ENCODE peak calls at places on chromosome 17, in four cellular contexts. One of them, this sample, is unnamed.

GRCh38 chr17:2253362-2253761 is 50.2 kb downstream of the SMG6 start:
- DNase-seq in GM06990: no peak
- DNase-seq in IMR-90: no peak
- DNase-seq in ascending aorta: no peak
- DNase-seq in this sample: no peak

GRCh38 chr17:40399185-40399584 is 18.5 kb downstream of the TOP2A start:
- DNase-seq in IMR-90: peak; percentile 74
- DNase-seq in GM06990: no peak
- DNase-seq in ascending aorta: no peak
- DNase-seq in this sample: no peak

GRCh38 chr17:69523252-69523861 is 108.9 kb downstream of the MAP2K6 start:
- DNase-seq in GM06990: no peak
- DNase-seq in IMR-90: peak; percentile 64
- DNase-seq in ascending aorta: no peak
- DNase-seq in this sample: no peak

GRCh38 chr17:3009411-3009920 is 53.9 kb downstream of the OR1D5 start:
- DNase-seq in GM06990: no peak
- DNase-seq in ascending aorta: no peak
- DNase-seq in IMR-90: no peak
- DNase-seq in this sample: no peak

GRCh38 chr17:42459256-42459982 is 741 bp downstream of the ATP6V0A1 start:
- DNase-seq in GM06990: no peak
- DNase-seq in ascending aorta: no peak
- DNase-seq in IMR-90: peak; percentile 69
- DNase-seq in this sample: peak; percentile 46

GRCh38 chr17:2376107-2376506 is 24.8 kb downstream of the MNT start:
- DNase-seq in IMR-90: no peak
- DNase-seq in ascending aorta: no peak
- DNase-seq in GM06990: no peak
- DNase-seq in this sample: no peak

GRCh38 chr17:65529761-65530157 is 31.7 kb downstream of the AXIN2 start:
- DNase-seq in IMR-90: no peak
- DNase-seq in GM06990: no peak
- DNase-seq in ascending aorta: no peak
- DNase-seq in this sample: no peak

GRCh38 chr17:50365649-50366393 is 7.2 kb downstream of the MRPL27 start:
- DNase-seq in IMR-90: no peak
- DNase-seq in ascending aorta: no peak
- DNase-seq in GM06990: no peak
- DNase-seq in this sample: no peak

GRCh38 chr17:80337195-80337895 is 76.7 kb downstream of the RNF213 start:
- DNase-seq in GM06990: no peak
- DNase-seq in IMR-90: no peak
- DNase-seq in ascending aorta: no peak
- DNase-seq in this sample: no peak

GRCh38 chr17:34370997-34371395 is 8.0 kb upstream of the CCL1 start:
- DNase-seq in ascending aorta: no peak
- DNase-seq in GM06990: no peak
- DNase-seq in IMR-90: peak; percentile 12
- DNase-seq in this sample: no peak

GRCh38 chr17:66850692-66851091 is 15.8 kb downstream of the CACNG5 start:
- DNase-seq in ascending aorta: no peak
- DNase-seq in GM06990: no peak
- DNase-seq in IMR-90: no peak
- DNase-seq in this sample: no peak

GRCh38 chr17:34452769-34453168 is 89.7 kb upstream of the CCL1 start:
- DNase-seq in GM06990: no peak
- DNase-seq in IMR-90: no peak
- DNase-seq in ascending aorta: no peak
- DNase-seq in this sample: no peak

GRCh38 chr17:77125432-77125901 is 15.3 kb upstream of the SEC14L1 start:
- DNase-seq in IMR-90: peak; percentile 91
- DNase-seq in GM06990: no peak
- DNase-seq in ascending aorta: no peak
- DNase-seq in this sample: no peak

GRCh38 chr17:38869647-38870258 is at the start of gene LASP1:
- DNase-seq in IMR-90: peak; percentile 87
- DNase-seq in GM06990: peak; percentile 95
- DNase-seq in ascending aorta: peak; percentile 54
- DNase-seq in this sample: peak; percentile 90

GRCh38 chr17:35449371-35449931 is 885 bp upstream of the SLFN13 start:
- DNase-seq in IMR-90: no peak
- DNase-seq in GM06990: peak; percentile 65
- DNase-seq in ascending aorta: no peak
- DNase-seq in this sample: peak; percentile 22

GRCh38 chr17:74049167-74049797 is 154.2 kb upstream of the RPL38 start:
- DNase-seq in ascending aorta: no peak
- DNase-seq in GM06990: no peak
- DNase-seq in IMR-90: no peak
- DNase-seq in this sample: no peak

GRCh38 chr17:74768763-74769114 is 7.4 kb downstream of the NAT9 start:
- DNase-seq in GM06990: no peak
- DNase-seq in IMR-90: no peak
- DNase-seq in ascending aorta: no peak
- DNase-seq in this sample: peak; percentile 38

GRCh38 chr17:40122466-40122943 is 734 bp downstream of the MSL1 start:
- DNase-seq in ascending aorta: no peak
- DNase-seq in GM06990: peak; percentile 72
- DNase-seq in IMR-90: peak; percentile 47
- DNase-seq in this sample: peak; percentile 52

GRCh38 chr17:40303706-40304450 is 5.1 kb upstream of the RARA start:
- DNase-seq in IMR-90: peak; percentile 50
- DNase-seq in GM06990: no peak
- DNase-seq in ascending aorta: no peak
- DNase-seq in this sample: no peak

GRCh38 chr17:39677581-39678339 is 9.5 kb downstream of the PNMT start:
- DNase-seq in ascending aorta: peak; percentile 49
- DNase-seq in IMR-90: no peak
- DNase-seq in GM06990: no peak
- DNase-seq in this sample: peak; percentile 66

DNA sequence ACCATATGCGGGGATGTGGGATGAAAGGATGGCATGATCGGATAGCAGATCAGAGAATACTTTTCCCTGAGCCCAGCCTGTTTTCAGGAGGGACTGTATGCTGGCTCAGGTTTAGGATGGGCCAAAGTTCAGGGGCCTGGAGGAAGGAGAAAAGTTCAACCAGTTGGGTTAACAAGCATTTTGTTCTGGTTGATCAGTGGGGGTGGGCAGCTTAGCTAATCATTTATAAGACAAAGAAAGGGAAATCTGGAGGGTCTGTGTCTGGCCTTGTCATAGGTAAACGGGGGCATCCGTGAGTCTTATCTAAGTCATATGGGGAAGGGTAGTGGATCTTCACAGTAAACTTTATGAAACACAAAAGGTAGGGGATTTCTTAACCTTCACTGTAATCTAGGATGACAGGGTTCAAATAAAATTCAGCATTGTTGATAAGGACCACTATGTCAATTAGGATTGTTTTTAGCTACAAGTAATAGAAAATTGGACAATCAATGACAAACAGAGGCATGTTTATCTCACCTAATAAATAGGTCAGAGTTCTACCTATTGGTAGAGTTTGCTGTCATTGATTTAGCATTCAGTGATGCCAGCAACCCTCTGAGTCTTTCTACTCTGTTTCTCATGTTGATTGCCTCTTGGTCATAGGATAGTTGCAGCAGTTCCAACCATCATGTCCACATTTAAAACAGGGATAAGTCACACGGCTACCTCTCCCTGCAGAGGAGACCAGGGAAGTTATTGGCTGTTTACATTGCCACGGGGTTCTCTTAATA is 11.4 kb downstream of the PCTP start:
- DNase-seq in GM06990: no peak
- DNase-seq in ascending aorta: no peak
- DNase-seq in IMR-90: no peak
- DNase-seq in this sample: no peak
- TF ChIP-seq CTCF in GM06990: no peak
- TF ChIP-seq CTCF in ascending aorta: no peak
- TF ChIP-seq CTCF in IMR-90: no peak
- TF ChIP-seq CTCF in this sample: no peak

GRCh38 chr17:75900691-75901533 is 3.8 kb downstream of the MRPL38 start:
- DNase-seq in IMR-90: no peak
- DNase-seq in GM06990: no peak
- DNase-seq in ascending aorta: no peak
- DNase-seq in this sample: no peak
- H3K36me3 ChIP-seq in IMR-90: peaks cover 30% of the 10 kb centered on the region
- H3K36me3 ChIP-seq in GM06990: peaks cover 15% of the 10 kb centered on the region
- H3K36me3 ChIP-seq in ascending aorta: peaks cover 42% of the 10 kb centered on the region
- H3K36me3 ChIP-seq in this sample: peaks cover 50% of the 10 kb centered on the region

DNA sequence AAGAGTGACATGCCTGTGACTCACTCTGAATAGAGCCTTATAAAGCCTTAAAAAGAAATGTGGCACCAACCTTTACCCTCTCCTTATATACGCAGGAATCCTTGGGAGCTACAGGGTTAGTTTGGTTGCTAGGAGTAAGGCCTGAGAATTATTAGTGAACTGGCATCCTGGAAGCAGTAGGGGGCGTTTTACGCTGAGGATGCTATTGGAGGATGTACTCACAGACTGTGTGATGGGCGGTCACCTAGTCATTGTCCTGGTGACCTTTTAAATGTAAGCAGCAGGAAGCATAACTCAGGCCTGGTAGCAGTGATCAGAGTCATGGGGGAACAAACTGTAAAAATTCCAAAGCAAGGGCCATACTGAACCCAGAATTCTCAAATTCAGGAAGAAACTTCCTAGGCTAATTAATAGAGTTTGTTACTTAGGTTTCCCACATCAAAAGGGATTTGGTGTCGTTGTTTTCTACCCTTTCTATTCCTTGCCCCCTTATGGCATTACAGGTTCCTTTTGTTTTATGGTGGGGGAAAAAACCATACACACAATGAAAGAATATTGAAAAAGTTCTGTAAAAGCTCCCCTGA is 153.8 kb downstream of the SNX11 start:
- DNase-seq in GM06990: no peak
- DNase-seq in IMR-90: peak; percentile 11
- DNase-seq in ascending aorta: no peak
- DNase-seq in this sample: no peak
- TF ChIP-seq CTCF in GM06990: peak; percentile 75
- TF ChIP-seq CTCF in IMR-90: peak; percentile 29
- TF ChIP-seq CTCF in ascending aorta: no peak
- TF ChIP-seq CTCF in this sample: peak; percentile 46

DNA sequence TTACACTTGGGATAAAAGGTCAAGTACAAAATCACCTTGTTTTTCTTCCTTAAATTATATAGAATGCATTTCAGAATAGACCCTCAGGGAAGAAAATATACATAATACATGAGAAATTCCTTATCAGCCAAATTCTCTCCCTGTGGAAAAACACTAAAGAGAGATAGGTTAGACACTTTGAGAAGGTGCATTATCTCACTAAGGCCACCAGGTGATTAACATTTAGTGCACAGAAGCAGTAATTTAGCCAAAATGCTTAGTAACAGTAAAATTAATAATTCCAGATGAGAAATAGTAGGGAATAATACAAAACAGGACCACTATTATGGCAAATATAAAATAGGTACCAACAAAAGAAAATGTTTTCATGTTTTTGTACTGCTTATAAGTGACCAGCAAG is 185.3 kb upstream of the C17orf78 start:
- DNase-seq in IMR-90: no peak
- DNase-seq in ascending aorta: no peak
- DNase-seq in GM06990: no peak
- DNase-seq in this sample: no peak
- H3K36me3 ChIP-seq in IMR-90: peaks cover 7% of the 10 kb centered on the region
- H3K36me3 ChIP-seq in ascending aorta: peaks cover 13% of the 10 kb centered on the region
- H3K36me3 ChIP-seq in GM06990: peaks cover 3% of the 10 kb centered on the region
- H3K36me3 ChIP-seq in this sample: peaks cover 55% of the 10 kb centered on the region

DNA sequence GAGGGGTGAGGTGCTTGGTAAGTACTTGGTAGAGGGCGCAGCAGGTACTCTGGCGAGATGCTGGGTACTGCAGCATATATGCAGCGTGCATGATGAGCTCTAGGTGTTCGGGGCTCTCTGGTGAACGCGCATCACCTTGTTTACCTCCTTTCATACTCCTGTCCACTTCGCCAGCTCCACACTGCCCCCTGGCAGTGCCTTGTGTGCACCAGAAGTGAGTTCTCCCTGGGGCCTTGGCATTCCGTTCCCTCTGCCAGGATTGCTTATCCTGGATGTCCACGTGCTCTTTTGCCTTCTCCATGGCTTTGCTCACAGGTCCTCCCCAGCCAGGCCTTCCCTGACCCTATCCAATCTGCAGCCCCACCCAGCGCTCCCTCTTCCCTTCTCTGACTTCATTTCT is 154.2 kb downstream of the MRM1 start:
- DNase-seq in ascending aorta: no peak
- DNase-seq in GM06990: no peak
- DNase-seq in IMR-90: no peak
- DNase-seq in this sample: no peak
- TF ChIP-seq CTCF in ascending aorta: no peak
- TF ChIP-seq CTCF in GM06990: peak; percentile 56
- TF ChIP-seq CTCF in IMR-90: peak; percentile 16
- TF ChIP-seq CTCF in this sample: no peak

GRCh38 chr17:57838857-57839570 is 10.8 kb downstream of the MRPS23 start:
- DNase-seq in GM06990: no peak
- DNase-seq in ascending aorta: no peak
- DNase-seq in IMR-90: no peak
- DNase-seq in this sample: no peak

GRCh38 chr17:57839571-57839923 is 10.3 kb downstream of the MRPS23 start:
- DNase-seq in IMR-90: no peak
- DNase-seq in GM06990: no peak
- DNase-seq in ascending aorta: no peak
- DNase-seq in this sample: no peak

GRCh38 chr17:57838453-57838852 is 11.4 kb downstream of the MRPS23 start:
- DNase-seq in ascending aorta: no peak
- DNase-seq in GM06990: no peak
- DNase-seq in IMR-90: no peak
- DNase-seq in this sample: no peak

DNA sequence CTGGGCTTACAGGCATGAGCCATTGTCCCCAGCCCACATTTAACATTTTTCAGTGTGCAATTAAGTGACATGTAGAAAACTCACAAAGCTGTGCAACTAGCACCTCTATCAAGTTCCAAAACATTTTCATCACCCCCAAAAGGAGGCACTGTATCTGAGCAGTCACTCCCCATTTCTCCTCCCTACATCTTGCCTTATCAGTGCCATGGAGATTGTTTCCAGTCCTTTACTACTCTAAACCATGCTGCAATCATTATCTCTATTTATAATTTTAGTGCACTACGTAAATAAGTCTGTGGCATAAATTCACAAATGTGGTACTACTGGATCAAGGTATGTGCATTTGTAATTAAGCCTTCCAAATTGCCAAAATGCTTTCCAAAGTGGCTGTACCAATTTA is 7.6 kb downstream of the MRPS23 start:
- DNase-seq in ascending aorta: no peak
- DNase-seq in IMR-90: no peak
- DNase-seq in GM06990: no peak
- DNase-seq in this sample: no peak
- H3K36me3 ChIP-seq in ascending aorta: peaks cover 31% of the 10 kb centered on the region
- H3K36me3 ChIP-seq in IMR-90: peaks cover 21% of the 10 kb centered on the region
- H3K36me3 ChIP-seq in GM06990: peaks cover 15% of the 10 kb centered on the region
- H3K36me3 ChIP-seq in this sample: peaks cover 42% of the 10 kb centered on the region

DNA sequence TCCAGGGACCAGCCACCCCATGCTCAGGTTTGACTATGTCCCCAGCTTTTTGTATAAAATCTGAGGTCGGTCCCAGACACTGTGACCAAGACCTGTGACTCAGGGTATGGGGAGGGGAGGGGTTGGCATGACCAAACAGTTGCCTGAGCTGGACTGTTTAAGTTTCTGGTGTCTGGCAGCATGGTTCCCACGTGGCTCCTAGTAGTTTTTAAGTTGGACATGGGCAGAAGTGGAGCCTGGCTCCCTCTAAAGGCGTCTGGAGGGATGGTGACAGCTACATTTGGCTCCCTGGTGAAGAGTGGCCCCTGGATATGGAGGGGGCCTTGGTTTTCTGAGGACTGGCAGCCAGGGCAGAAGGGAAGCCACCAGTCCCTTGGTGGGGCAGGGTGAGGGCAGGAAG is 7.9 kb downstream of the SMCR8 start:
- DNase-seq in IMR-90: peak; percentile 21
- DNase-seq in ascending aorta: no peak
- DNase-seq in GM06990: no peak
- DNase-seq in this sample: no peak
- TF ChIP-seq CTCF in IMR-90: peak; percentile 9
- TF ChIP-seq CTCF in ascending aorta: no peak
- TF ChIP-seq CTCF in GM06990: peak; percentile 20
- TF ChIP-seq CTCF in this sample: no peak

This sample was measured in left ventricle myocardium inferior.